ENCODE peak calls at places on chromosomes 13 and 19, in five cellular contexts. V is suprapubic skin, M is testis, I is Peyer's patch, N is body of pancreas. Y is an unnamed sample.

GRCh38 chr13:99813346-99814095 is 158.0 kb downstream of the ZIC5 start:
- DNase-seq in N (no peak), I (no peak), V (no peak), M (no peak), Y (no peak)

GRCh38 chr19:19224852-19225494 is 13.2 kb downstream of the NCAN start:
- DNase-seq in N (peak), V (no peak), M (peak), I (peak), Y (no peak)

GRCh38 chr19:48421548-48421947 is 24.2 kb upstream of the GRWD1 start:
- DNase-seq in N (peak), V (peak), M (no peak), I (no peak), Y (no peak)

GRCh38 chr19:1302534-1303239 is 17.0 kb downstream of the EFNA2 start:
- DNase-seq in V (no peak), M (no peak), N (no peak), I (no peak), Y (no peak)

GRCh38 chr19:10260141-10260584 is 8.1 kb downstream of the MRPL4 start:
- DNase-seq in N (no peak), V (no peak), I (no peak), M (no peak), Y (no peak)

GRCh38 chr13:89899302-89900103 is 1448.0 kb upstream of the MIR17HG start:
- DNase-seq in M (no peak), V (no peak), I (no peak), N (no peak), Y (no peak)

GRCh38 chr13:72726721-72727416 is 560 bp downstream of the MZT1 start:
- DNase-seq in N (peak), V (peak), M (peak), I (peak), Y (no peak)

GRCh38 chr13:112065867-112066623 is 904 bp upstream of the SOX1 start:
- DNase-seq in V (peak), N (no peak), I (no peak), M (no peak), Y (no peak)

GRCh38 chr19:18452386-18452785 is 14.5 kb upstream of the ISYNA1 start:
- DNase-seq in N (no peak), M (no peak), I (no peak), V (no peak), Y (no peak)

GRCh38 chr13:80040219-80040976 is 300.5 kb downstream of the SPRY2 start:
- DNase-seq in M (no peak), I (no peak), V (no peak), N (no peak), Y (no peak)

GRCh38 chr13:105139048-105139379 is 1396.4 kb downstream of the EFNB2 start:
- DNase-seq in N (no peak), I (no peak), M (no peak), V (no peak), Y (no peak)

GRCh38 chr13:20407759-20408158 is 117.9 kb downstream of the CRYL1 start:
- DNase-seq in M (no peak), I (no peak), V (peak), N (no peak), Y (no peak)

GRCh38 chr13:41707192-41707858 is 250.0 kb downstream of the RGCC start:
- DNase-seq in V (no peak), N (no peak), M (no peak), I (no peak), Y (no peak)

GRCh38 chr19:15831626-15832025 is 16.2 kb upstream of the OR10H1 start:
- DNase-seq in I (no peak), N (no peak), V (no peak), M (no peak), Y (no peak)

GRCh38 chr13:38166121-38166520 is 183.5 kb upstream of the UFM1 start:
- DNase-seq in V (no peak), M (no peak), I (no peak), N (no peak), Y (no peak)

GRCh38 chr13:78326608-78327007 is 276.7 kb downstream of the POU4F1 start:
- DNase-seq in I (no peak), N (no peak), M (no peak), V (no peak), Y (no peak)

GRCh38 chr19:39297931-39298634 is 1.9 kb downstream of the IFNL1 start:
- DNase-seq in I (peak), M (no peak), N (no peak), V (peak), Y (peak)

GRCh38 chr13:97319088-97319487 is 97.0 kb downstream of the MBNL2 start:
- DNase-seq in I (no peak), M (no peak), V (no peak), N (no peak), Y (peak)

GRCh38 chr13:42985312-42986175 is 6.5 kb downstream of the EPSTI1 start:
- DNase-seq in I (no peak), M (no peak), V (no peak), N (no peak), Y (no peak)

GRCh38 chr19:5480427-5480836 is 25.2 kb downstream of the ZNRF4 start:
- DNase-seq in V (no peak), I (no peak), N (peak), M (no peak), Y (no peak)

GRCh38 chr19:9937001-9937411 is 691 bp upstream of the OLFM2 start:
- DNase-seq in V (no peak), I (no peak), M (no peak), N (no peak), Y (no peak)

GRCh38 chr19:34246340-34246739 is 8.0 kb upstream of the GARRE1 start:
- DNase-seq in V (no peak), M (no peak), I (no peak), N (no peak), Y (no peak)

GRCh38 chr19:28283592-28283991 is 929.4 kb downstream of the UQCRFS1 start:
- DNase-seq in I (no peak), M (no peak), V (no peak), N (no peak), Y (no peak)

GRCh38 chr13:97226788-97227627 is 4.9 kb downstream of the MBNL2 start:
- DNase-seq in V (no peak), I (peak), N (peak), M (peak), Y (no peak)

GRCh38 chr13:90375851-90376250 is 971.6 kb upstream of the MIR17HG start:
- DNase-seq in M (no peak), V (no peak), N (no peak), I (no peak), Y (no peak)

GRCh38 chr13:35953537-35954206 is 177.5 kb downstream of the DCLK1 start:
- DNase-seq in I (peak), N (peak), M (peak), V (peak), Y (peak)

GRCh38 chr13:110471156-110471832 is 90.2 kb downstream of the RAB20 start:
- DNase-seq in M (no peak), V (no peak), I (peak), N (no peak), Y (no peak)

GRCh38 chr13:42702726-42703125 is 78.7 kb upstream of the FAM216B start:
- DNase-seq in M (peak), N (no peak), I (no peak), V (no peak), Y (no peak)

GRCh38 chr19:8641908-8642547 is 11.6 kb downstream of the NFILZ start:
- DNase-seq in I (no peak), N (no peak), M (no peak), V (no peak), Y (no peak)

GRCh38 chr13:99375806-99376080 is 68.5 kb upstream of the GPR183 start:
- DNase-seq in I (no peak), N (no peak), M (no peak), V (no peak), Y (no peak)

GRCh38 chr13:114148521-114148855 is 16.1 kb upstream of the RASA3 start:
- DNase-seq in V (no peak), I (peak), M (no peak), N (peak), Y (no peak)

GRCh38 chr13:31866099-31866498 is 126.8 kb downstream of the RXFP2 start:
- DNase-seq in V (no peak), M (no peak), I (no peak), N (no peak), Y (no peak)

GRCh38 chr13:94362411-94362909 is 117.0 kb downstream of the DCT start:
- DNase-seq in M (peak), V (no peak), I (peak), N (peak), Y (peak)

GRCh38 chr19:32289566-32290210 is 55.7 kb upstream of the ZNF507 start:
- DNase-seq in N (no peak), M (no peak), I (no peak), V (no peak), Y (no peak)

GRCh38 chr13:30898721-30899188 is 7.3 kb upstream of the MEDAG start:
- DNase-seq in N (no peak), I (no peak), V (no peak), M (no peak), Y (no peak)

GRCh38 chr13:105343134-105343806 is 1192.2 kb downstream of the EFNB2 start:
- DNase-seq in N (no peak), V (no peak), I (no peak), M (no peak), Y (no peak)

GRCh38 chr19:9075064-9075964 is 11.5 kb upstream of the OR1M1 start:
- DNase-seq in V (no peak), N (peak), I (no peak), M (peak), Y (no peak)

GRCh38 chr19:3672993-3673392 is 27.3 kb downstream of the PIP5K1C start:
- DNase-seq in M (no peak), I (no peak), V (no peak), N (no peak), Y (no peak)
- TF ChIP-seq CTCF in M (no peak), I (no peak), V (no peak), N (no peak), Y (no peak)

DNA sequence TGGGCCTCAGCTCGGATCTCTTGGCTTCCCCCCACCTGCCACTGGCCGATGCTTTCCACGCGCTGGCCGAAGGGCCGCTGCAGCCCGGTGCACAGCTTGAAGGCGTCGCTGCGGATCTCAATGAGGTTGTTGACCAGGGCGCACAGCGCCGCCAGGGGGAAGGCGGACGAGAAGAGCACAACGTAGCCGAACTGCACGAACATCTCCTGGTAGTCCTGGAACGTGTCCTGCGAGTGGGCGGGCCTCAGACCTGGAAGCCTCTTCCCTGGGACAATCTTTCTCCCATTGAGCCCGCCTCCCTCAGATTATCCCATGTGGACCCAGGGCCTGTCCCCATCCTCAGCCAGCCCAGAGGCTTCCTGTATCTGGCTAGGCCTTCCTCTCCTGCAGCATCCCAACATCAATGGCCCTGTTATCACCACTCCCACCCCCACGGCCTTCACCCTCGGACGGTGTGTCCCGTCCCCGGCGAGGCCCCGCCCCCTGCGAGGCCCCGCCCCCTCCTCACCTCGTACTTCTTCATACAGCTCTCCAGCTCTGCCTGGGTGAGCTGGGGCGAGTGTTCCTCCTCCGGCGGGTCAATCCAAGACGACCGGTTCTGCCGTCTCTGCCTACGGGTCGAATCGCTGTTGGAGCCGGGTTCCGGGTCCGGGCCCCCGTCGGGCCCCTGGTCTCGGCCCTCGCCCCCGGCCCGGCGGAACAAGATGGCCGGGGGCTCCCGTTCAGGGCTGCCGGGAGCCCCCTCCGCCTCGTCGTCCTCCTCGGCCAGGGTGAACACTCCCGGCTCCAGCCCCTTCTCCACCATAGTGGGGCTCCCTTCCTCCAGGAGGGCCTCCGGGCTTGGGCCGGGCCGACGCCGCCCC is 6.8 kb downstream of the ANO8 start:
- DNase-seq in I (peak), N (peak), M (peak), V (no peak), Y (no peak)
- TF ChIP-seq POLR2A in I (peak), N (peak), M (no peak), V (no peak), Y (no peak)

GRCh38 chr19:42281175-42282035 is 12.4 kb downstream of the CIC start:
- DNase-seq in M (peak), N (peak), I (no peak), V (peak), Y (no peak)

GRCh38 chr19:42284066-42284501 is 15.0 kb downstream of the CIC start:
- DNase-seq in N (peak), M (peak), I (peak), V (peak), Y (peak)

GRCh38 chr19:42283248-42284065 is 14.4 kb downstream of the CIC start:
- DNase-seq in I (peak), N (peak), M (peak), V (peak), Y (peak)

GRCh38 chr19:42282036-42282762 is 13.1 kb downstream of the CIC start:
- DNase-seq in I (no peak), M (no peak), N (no peak), V (no peak), Y (no peak)

GRCh38 chr19:42282810-42283247 is 13.8 kb downstream of the CIC start:
- DNase-seq in V (no peak), I (no peak), M (no peak), N (no peak), Y (no peak)
- H3K4me3 ChIP-seq in V (peak), I (peak), M (no peak), N (no peak), Y (peak)

DNA sequence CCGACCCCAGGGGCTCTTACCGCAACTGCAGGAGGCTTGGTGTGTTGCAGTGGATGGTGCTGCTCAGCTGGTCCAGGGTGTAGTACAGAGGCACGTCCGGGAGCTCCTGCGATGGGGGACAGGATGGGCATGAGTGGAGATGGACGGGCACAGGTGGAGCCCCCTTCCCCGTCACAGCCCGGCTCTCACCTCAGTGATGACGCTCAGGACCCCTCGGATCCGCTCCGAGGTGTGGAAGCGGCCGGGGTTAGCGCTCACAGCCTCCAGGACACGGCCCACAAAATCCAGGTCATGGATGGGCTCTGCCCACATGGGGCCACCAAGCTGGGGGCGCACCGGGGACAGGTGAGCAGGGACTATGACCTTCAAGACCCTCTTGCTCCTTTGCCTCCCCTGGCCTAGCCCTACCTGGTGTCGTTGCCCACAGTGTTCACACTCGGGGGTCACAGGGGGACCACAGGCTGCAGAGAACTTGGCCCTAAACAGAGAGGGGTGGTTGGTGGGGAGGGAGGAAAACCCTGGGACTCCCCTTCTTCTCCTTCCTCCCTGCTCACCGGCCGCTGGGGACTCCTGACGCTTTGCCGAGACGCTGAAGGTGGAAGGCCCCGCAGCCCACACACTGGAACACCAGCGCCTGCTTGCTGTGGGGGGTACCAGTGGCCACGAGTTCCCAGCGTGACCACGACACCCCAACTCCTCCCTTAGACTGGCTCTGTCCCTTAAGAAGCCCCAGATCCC is 6.9 kb upstream of the LYL1 start:
- DNase-seq in M (no peak), I (no peak), V (no peak), N (no peak), Y (no peak)
- TF ChIP-seq CTCF in M (no peak), I (no peak), V (no peak), N (no peak), Y (no peak)

Y was measured in gastrocnemius medialis.